ENCODE peak calls at places on chromosomes 13 and 19, in four cellular contexts. L, H, G and F are unnamed samples.
A peak's percentile ranks its signal among the peaks of the same experiment; 100 is the strongest.

GRCh38 chr19:4009990-4010807 is 2.7 kb downstream of the PIAS4 start:
- DNase-seq in L (no peak), H (no peak), G (no peak), F (no peak)

GRCh38 chr19:45189971-45190370 is 11.4 kb downstream of the BLOC1S3 start:
- DNase-seq in L (no peak), H (no peak), G (no peak), F (no peak)

GRCh38 chr13:110880627-110881026 is 34.2 kb downstream of the ANKRD10 start:
- DNase-seq in L (no peak), H (no peak), G (no peak), F (no peak)

GRCh38 chr13:99268822-99269221 is 10.6 kb upstream of the GPR18 start:
- DNase-seq in L (no peak), H (no peak), G (no peak), F (no peak)

GRCh38 chr19:4375164-4375619 is 25.2 kb downstream of the SH3GL1 start:
- DNase-seq in L (no peak), H (no peak), G (no peak), F (no peak)

GRCh38 chr13:95862401-95862800 is 185.5 kb downstream of the DNAJC3 start:
- DNase-seq in L (no peak), H (no peak), G (no peak), F (no peak)

GRCh38 chr13:94481966-94482365 is 2.5 kb upstream of the DCT start:
- DNase-seq in L (no peak), H (peak; percentile 17), G (no peak), F (peak; percentile 10)

GRCh38 chr13:25215253-25215575 is 43.1 kb upstream of the AMER2 start:
- DNase-seq in L (no peak), H (no peak), G (no peak), F (no peak)

GRCh38 chr19:14006766-14007562 is 844 bp upstream of the RFX1 start:
- DNase-seq in L (no peak), H (peak; percentile 68), G (no peak), F (peak; percentile 36)

GRCh38 chr19:27974082-27974513 is 1238.9 kb downstream of the UQCRFS1 start:
- DNase-seq in L (no peak), H (no peak), G (no peak), F (peak; percentile 44)

GRCh38 chr19:7953060-7953459 is 9.6 kb upstream of the TIMM44 start:
- DNase-seq in L (no peak), H (no peak), G (no peak), F (no peak)

GRCh38 chr19:38850976-38851621 is 1.3 kb upstream of the HNRNPL start:
- DNase-seq in L (no peak), H (no peak), G (no peak), F (no peak)

GRCh38 chr19:14472202-14472961 is 2.8 kb downstream of the PTGER1 start:
- DNase-seq in L (peak; percentile 96), H (no peak), G (peak; percentile 72), F (peak; percentile 50)

GRCh38 chr13:24865158-24865557 is 101.2 kb downstream of the RNF17 start:
- DNase-seq in L (no peak), H (no peak), G (no peak), F (no peak)

GRCh38 chr13:37995052-37995451 is 125.5 kb upstream of the TRPC4 start:
- DNase-seq in L (no peak), H (no peak), G (no peak), F (no peak)

GRCh38 chr19:43765109-43765876 is 10.5 kb upstream of the SMG9 start:
- DNase-seq in L (peak; percentile 74), H (peak; percentile 90), G (peak; percentile 90), F (peak; percentile 93)

GRCh38 chr19:4196587-4197148 is 14.2 kb downstream of the ANKRD24 start:
- DNase-seq in L (no peak), H (no peak), G (no peak), F (no peak)

GRCh38 chr13:51444922-51445321 is 7.9 kb downstream of the INTS6 start:
- DNase-seq in L (no peak), H (no peak), G (no peak), F (peak; percentile 46)

GRCh38 chr13:79880820-79881219 is 399.9 kb downstream of the NDFIP2 start:
- DNase-seq in L (no peak), H (no peak), G (no peak), F (no peak)

GRCh38 chr13:30792257-30793000 is 57.1 kb downstream of the ALOX5AP start:
- DNase-seq in L (no peak), H (peak; percentile 70), G (no peak), F (peak; percentile 36)

GRCh38 chr13:92514420-92515125 is 712.0 kb upstream of the GPC6 start:
- DNase-seq in L (no peak), H (no peak), G (no peak), F (no peak)

GRCh38 chr13:99967498-99967883 is 4.1 kb downstream of the ZIC5 start:
- DNase-seq in L (no peak), H (no peak), G (no peak), F (no peak)

GRCh38 chr13:82341116-82341515 is 1541.2 kb downstream of the SLITRK1 start:
- DNase-seq in L (no peak), H (no peak), G (no peak), F (no peak)

GRCh38 chr13:52744842-52745241 is 5.2 kb upstream of the CNMD start:
- DNase-seq in L (no peak), H (no peak), G (no peak), F (no peak)

GRCh38 chr19:8638078-8638619 is 7.7 kb downstream of the NFILZ start:
- DNase-seq in L (no peak), H (no peak), G (no peak), F (peak; percentile 63)

GRCh38 chr13:44211753-44212152 is 161.9 kb upstream of the SERP2 start:
- DNase-seq in L (no peak), H (no peak), G (no peak), F (no peak)

GRCh38 chr19:43560687-43561086 is 14.6 kb downstream of the XRCC1 start:
- DNase-seq in L (no peak), H (peak; percentile 77), G (peak; percentile 23), F (peak; percentile 57)

GRCh38 chr13:27830010-27830409 is 37.7 kb downstream of the GSX1 start:
- DNase-seq in L (peak; percentile 82), H (peak; percentile 35), G (no peak), F (peak; percentile 33)

GRCh38 chr19:50850738-50851137 is 4.0 kb upstream of the KLK3 start:
- DNase-seq in L (no peak), H (no peak), G (no peak), F (no peak)

GRCh38 chr19:44539236-44539819 is 9.9 kb upstream of the CEACAM20 start:
- DNase-seq in L (no peak), H (no peak), G (no peak), F (no peak)

GRCh38 chr13:113796211-113796875 is 37.3 kb downstream of the TMEM255B start:
- DNase-seq in L (no peak), H (no peak), G (no peak), F (no peak)

GRCh38 chr19:7658219-7658686 is 10.6 kb upstream of the RETN start:
- DNase-seq in L (peak; percentile 96), H (no peak), G (peak; percentile 35), F (no peak)

GRCh38 chr13:83150616-83151307 is 731.5 kb downstream of the SLITRK1 start:
- DNase-seq in L (no peak), H (no peak), G (no peak), F (no peak)

GRCh38 chr19:29485293-29485692 is 40.5 kb upstream of the VSTM2B start:
- DNase-seq in L (no peak), H (no peak), G (no peak), F (no peak)

GRCh38 chr19:11767633-11768133 is 883 bp downstream of the ZNF441 start:
- DNase-seq in L (peak; percentile 51), H (no peak), G (no peak), F (no peak)

GRCh38 chr19:17575871-17576757 is 20.7 kb downstream of the COLGALT1 start:
- DNase-seq in L (no peak), H (no peak), G (peak; percentile 4), F (peak; percentile 45)

GRCh38 chr19:33750587-33751385 is 45.9 kb upstream of the KCTD15 start:
- DNase-seq in L (no peak), H (no peak), G (no peak), F (no peak)